ENCODE peak calls at places on chromosome 18, in five cellular contexts. O is GM12878, D is K562, J is HepG2, W is H1. X is an unnamed sample.
A peak's percentile ranks its signal among the peaks of the same experiment; 100 is the strongest.

GRCh38 chr18:48885266-48885950 is 65.4 kb downstream of the SMAD7 start:
- DNase-seq in W (no peak), D (no peak), O (no peak), J (no peak), X (no peak)

GRCh38 chr18:72867721-72868665 is at the start of gene NETO1:
- DNase-seq in W (peak; percentile 61), J (no peak), D (no peak), O (no peak), X (no peak)

GRCh38 chr18:45723921-45724320 is at the start of gene SLC14A1:
- DNase-seq in J (no peak), W (no peak), D (no peak), O (no peak), X (no peak)

GRCh38 chr18:76553715-76554603 is 58.9 kb upstream of the ZNF516 start:
- DNase-seq in O (no peak), W (no peak), D (no peak), J (peak; percentile 79), X (no peak)

GRCh38 chr18:36933552-36933951 is 104.6 kb downstream of the KIAA1328 start:
- DNase-seq in J (no peak), D (no peak), W (no peak), O (no peak), X (no peak)

GRCh38 chr18:32439241-32439640 is 31.4 kb downstream of the GAREM1 start:
- DNase-seq in J (no peak), W (no peak), O (no peak), D (no peak), X (no peak)

GRCh38 chr18:56676639-56677038 is 25.5 kb downstream of the WDR7 start:
- DNase-seq in D (no peak), J (no peak), O (no peak), W (no peak), X (no peak)

GRCh38 chr18:7950380-7951143 is 383.4 kb downstream of the PTPRM start:
- DNase-seq in J (peak; percentile 20), W (no peak), D (peak; percentile 4), O (no peak), X (peak; percentile 87)

GRCh38 chr18:5842653-5843052 is 52.7 kb downstream of the TMEM200C start:
- DNase-seq in O (no peak), D (no peak), W (no peak), J (peak; percentile 10), X (no peak)

GRCh38 chr18:69411199-69411598 is 10.5 kb downstream of the DOK6 start:
- DNase-seq in W (no peak), D (no peak), O (no peak), J (no peak), X (no peak)

GRCh38 chr18:47492691-47493090 is 241.2 kb upstream of the SKOR2 start:
- DNase-seq in J (no peak), D (no peak), O (no peak), W (no peak), X (no peak)

GRCh38 chr18:55116855-55117254 is 157.6 kb upstream of the CCDC68 start:
- DNase-seq in O (no peak), J (no peak), D (no peak), W (no peak), X (no peak)

GRCh38 chr18:7847357-7847756 is 280.2 kb downstream of the PTPRM start:
- DNase-seq in D (no peak), W (no peak), O (no peak), J (no peak), X (no peak)

GRCh38 chr18:36786686-36787085 is 42.1 kb downstream of the TPGS2 start:
- DNase-seq in J (peak; percentile 42), O (no peak), W (no peak), D (no peak), X (no peak)

GRCh38 chr18:31274915-31275314 is 43.0 kb upstream of the DSG1 start:
- DNase-seq in O (no peak), W (no peak), D (peak; percentile 33), J (peak; percentile 58), X (peak; percentile 66)

GRCh38 chr18:57561728-57562423 is 24.6 kb downstream of the FECH start:
- DNase-seq in J (peak; percentile 47), W (peak; percentile 67), D (peak; percentile 52), O (no peak), X (peak; percentile 16)

GRCh38 chr18:61612517-61612916 is 279.3 kb downstream of the CDH20 start:
- DNase-seq in W (no peak), J (no peak), O (no peak), D (no peak), X (no peak)

GRCh38 chr18:27605107-27605834 is 420.2 kb upstream of the CHST9 start:
- DNase-seq in D (peak; percentile 61), W (peak; percentile 62), J (peak; percentile 53), O (no peak), X (peak; percentile 28)

GRCh38 chr18:77162580-77162979 is 30.0 kb upstream of the MBP start:
- DNase-seq in D (no peak), J (no peak), O (no peak), W (no peak), X (no peak)

GRCh38 chr18:74899554-74899953 is 301.9 kb downstream of the ZNF407 start:
- DNase-seq in D (peak; percentile 3), O (no peak), J (no peak), W (no peak), X (no peak)

GRCh38 chr18:76605341-76605929 is 110.4 kb upstream of the ZNF516 start:
- DNase-seq in D (no peak), J (no peak), O (no peak), W (no peak), X (no peak)

GRCh38 chr18:47909484-47909883 is 21.0 kb downstream of the SMAD2 start:
- DNase-seq in W (no peak), D (no peak), J (no peak), O (no peak), X (no peak)

GRCh38 chr18:47397671-47398319 is 146.3 kb upstream of the SKOR2 start:
- DNase-seq in J (peak; percentile 10), O (no peak), D (peak; percentile 19), W (peak; percentile 84), X (peak; percentile 8)

GRCh38 chr18:8786766-8787670 is 81.7 kb downstream of the MTCL1 start:
- DNase-seq in W (no peak), D (no peak), O (no peak), J (no peak), X (no peak)

GRCh38 chr18:76823574-76823973 is 1.2 kb downstream of the ZNF236 start:
- DNase-seq in J (no peak), O (no peak), D (peak; percentile 67), W (peak; percentile 66), X (no peak)

GRCh38 chr18:5424903-5425302 is 118.9 kb downstream of the EPB41L3 start:
- DNase-seq in J (peak; percentile 26), W (no peak), D (peak; percentile 34), O (no peak), X (no peak)

GRCh38 chr18:36296591-36297418 is 708 bp upstream of the FHOD3 start:
- DNase-seq in D (peak; percentile 67), O (no peak), J (peak; percentile 32), W (peak; percentile 87), X (peak; percentile 40)

DNA sequence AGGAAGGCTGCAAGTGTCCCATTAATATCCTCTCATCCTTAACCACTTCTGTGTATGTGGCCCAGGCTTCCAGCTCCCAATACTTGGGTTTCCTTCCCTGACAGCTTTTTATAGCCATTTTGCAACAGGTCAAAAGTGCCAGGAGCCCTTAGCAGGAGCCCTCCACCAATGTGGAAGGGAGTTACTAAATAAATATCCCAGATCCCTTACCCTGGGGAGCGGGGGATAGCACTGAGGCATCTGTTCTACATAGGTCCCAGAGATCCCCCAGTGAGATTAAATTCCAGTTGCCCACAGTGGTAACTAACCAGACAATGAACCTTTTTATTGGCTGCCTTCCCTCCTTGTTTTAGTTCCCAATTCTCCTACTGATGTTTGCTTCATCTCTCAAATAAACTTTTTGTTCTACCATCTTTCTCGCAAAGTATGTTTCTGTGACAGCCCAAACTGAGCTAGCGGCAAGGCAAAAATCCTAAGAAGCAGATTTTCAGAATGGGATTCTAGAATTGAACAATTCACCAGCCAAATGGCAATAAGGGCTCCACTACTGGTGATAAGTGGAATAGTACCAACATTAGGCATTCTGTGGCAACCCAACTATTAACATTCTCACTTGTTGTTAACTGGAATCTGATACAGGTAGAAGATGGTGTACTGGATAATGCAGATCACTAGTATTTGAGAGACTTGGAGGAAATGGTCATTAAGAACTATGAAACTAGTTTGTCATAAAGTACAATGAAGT is 83.9 kb upstream of the MAPRE2 start:
- DNase-seq in W (no peak), J (peak; percentile 91), O (no peak), D (no peak), X (no peak)
- TF ChIP-seq SP1 in W (no peak), J (no peak), O (no peak), D (no peak), X (no peak)

GRCh38 chr18:78672862-78673446 is 306.7 kb upstream of the SALL3 start:
- DNase-seq in J (no peak), W (no peak), D (peak; percentile 1), O (no peak), X (no peak)
- H3K9ac ChIP-seq in J (no peak overlapping the region), W (no peak overlapping the region), D (no peak overlapping the region), O (no peak overlapping the region), X (no peak overlapping the region)

DNA sequence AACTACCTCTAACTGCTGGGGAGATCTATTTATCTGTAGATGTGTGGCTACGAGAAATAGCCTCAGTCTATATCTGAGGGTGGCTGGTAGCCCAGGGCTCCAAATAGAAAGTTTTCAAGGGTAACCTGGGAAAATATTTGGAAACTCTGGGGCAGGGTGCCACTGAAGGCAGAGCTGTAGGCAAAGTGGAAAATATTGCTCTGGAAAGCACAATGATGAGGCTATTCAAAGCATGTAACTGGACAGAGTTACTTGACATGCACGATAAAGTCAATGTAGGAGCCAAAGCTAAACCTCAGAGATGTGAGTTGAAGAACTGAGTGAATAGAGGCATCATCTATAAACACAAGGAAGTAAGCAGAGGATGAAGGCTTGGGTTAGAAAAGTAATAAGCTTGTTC is 171.7 kb downstream of the MBD2 start:
- DNase-seq in D (no peak), O (no peak), J (no peak), W (no peak), X (no peak)
- TF ChIP-seq SP1 in D (no peak), O (no peak), J (no peak), W (no peak), X (no peak)

DNA sequence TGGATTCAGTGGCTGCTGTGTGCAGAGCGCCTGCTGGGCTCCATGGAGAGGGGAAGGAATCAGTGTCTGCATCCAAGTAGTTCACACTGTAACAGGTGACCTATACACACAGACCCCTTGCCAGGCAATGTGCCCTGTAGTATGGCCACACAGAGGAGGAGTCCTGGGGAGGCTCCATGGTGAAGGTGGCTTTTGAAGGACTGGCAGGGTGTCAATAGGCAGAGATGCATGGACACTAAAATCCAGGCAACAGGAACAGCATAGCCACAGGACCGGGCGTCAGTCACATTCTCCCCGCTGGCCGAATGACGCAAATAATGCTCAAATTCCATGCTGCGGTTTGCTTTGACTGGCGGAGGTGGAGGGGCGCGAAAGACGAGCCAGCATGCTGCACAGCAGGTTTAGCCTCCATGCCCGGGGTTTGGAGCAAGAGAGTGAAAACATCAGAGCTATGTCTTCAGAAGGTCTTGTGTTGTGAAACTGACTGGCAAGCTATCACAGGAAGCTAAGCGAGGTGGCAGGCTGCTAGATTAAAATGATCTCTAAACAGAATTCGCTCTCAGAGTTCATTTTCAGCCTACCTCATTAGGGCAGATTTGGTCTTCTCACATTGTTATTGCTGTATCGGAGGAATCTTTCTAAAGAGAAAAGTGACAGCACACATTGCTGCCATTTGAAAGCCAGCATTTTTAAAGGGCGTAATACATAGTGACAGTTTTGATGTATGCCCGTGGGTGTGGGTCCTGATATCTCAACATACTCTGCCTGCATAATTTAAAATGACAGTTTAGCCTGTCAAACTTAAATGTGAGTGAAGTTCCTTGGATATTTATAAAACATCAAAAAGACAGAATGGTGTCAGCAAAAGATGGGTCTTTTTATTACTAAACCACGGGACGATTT is 1.1 kb upstream of the CHMP1B start:
- DNase-seq in J (peak; percentile 76), W (peak; percentile 49), O (no peak), D (peak; percentile 78), X (peak; percentile 68)
- H3K9ac ChIP-seq in J (peak overlapping the region; percentile 91), W (no peak overlapping the region), O (peak overlapping the region; percentile 91), D (peak overlapping the region; percentile 96), X (peak overlapping the region; percentile 84)

X was measured in HCT116.